ENCODE peak calls at places on chromosomes 6 and 20, in seven cellular contexts. V is heart left ventricle, L is tibial artery, O is cardiac fibroblast, K is GM12865, D is IMR-90, N is foreskin fibroblast. S is an unnamed sample.

GRCh38 chr6:56556751-56557540 is 85.7 kb downstream of the DST start:
- DNase-seq in V (no peak), L (no peak), O (no peak), K (no peak), D (no peak), N (no peak), S (no peak)

GRCh38 chr20:645318-646106 is 7.5 kb downstream of the SRXN1 start:
- DNase-seq in V (peak), L (peak), O (peak), K (peak), D (peak), N (peak), S (peak)

GRCh38 chr6:138692978-138693909 is 80.3 kb upstream of the CCDC28A start:
- DNase-seq in V (peak), L (peak), O (peak), K (peak), D (peak), N (peak), S (peak)

GRCh38 chr6:45784250-45784649 is 231.4 kb downstream of the CLIC5 start:
- DNase-seq in V (no peak), L (no peak), O (no peak), K (no peak), D (no peak), N (no peak), S (no peak)

GRCh38 chr20:48102076-48102787 is 317.0 kb upstream of the SULF2 start:
- DNase-seq in V (no peak), L (no peak), O (no peak), K (no peak), D (no peak), N (no peak), S (no peak)

GRCh38 chr6:157962601-157963084 is 19.0 kb upstream of the SYNJ2 start:
- DNase-seq in V (no peak), L (no peak), O (peak), K (no peak), D (peak), N (peak), S (no peak)

GRCh38 chr6:41645007-41645618 is 6.8 kb downstream of the MDFI start:
- DNase-seq in V (no peak), L (peak), O (no peak), K (no peak), D (no peak), N (no peak), S (no peak)

GRCh38 chr20:38260378-38261053 is at the start of gene KIAA1755:
- DNase-seq in V (peak), L (peak), O (no peak), K (no peak), D (no peak), N (peak), S (no peak)

GRCh38 chr6:53728570-53729194 is 63.1 kb upstream of the KLHL31 start:
- DNase-seq in V (peak), L (no peak), O (peak), K (peak), D (peak), N (peak), S (peak)

GRCh38 chr6:110537208-110538123 is 61.1 kb upstream of the SLC22A16 start:
- DNase-seq in V (no peak), L (no peak), O (peak), K (no peak), D (peak), N (peak), S (peak)

GRCh38 chr6:40328376-40328987 is 258.7 kb downstream of the LRFN2 start:
- DNase-seq in V (no peak), L (no peak), O (no peak), K (peak), D (no peak), N (no peak), S (peak)

GRCh38 chr6:33720998-33721397 is 9.5 kb upstream of the UQCC2 start:
- DNase-seq in V (no peak), L (no peak), O (no peak), K (peak), D (no peak), N (no peak), S (no peak)

GRCh38 chr20:3242167-3242692 is 3.2 kb upstream of the SLC4A11 start:
- DNase-seq in V (no peak), L (no peak), O (no peak), K (no peak), D (no peak), N (no peak), S (no peak)

GRCh38 chr20:2750343-2751251 is 49.8 kb downstream of the CPXM1 start:
- DNase-seq in V (peak), L (no peak), O (peak), K (no peak), D (peak), N (peak), S (no peak)

GRCh38 chr20:63695419-63696310 is 787 bp upstream of the TNFRSF6B start:
- DNase-seq in V (peak), L (peak), O (no peak), K (no peak), D (no peak), N (no peak), S (no peak)

GRCh38 chr6:101668496-101668895 is 275.0 kb downstream of the GRIK2 start:
- DNase-seq in V (no peak), L (no peak), O (peak), K (no peak), D (no peak), N (no peak), S (no peak)

GRCh38 chr6:56570434-56571359 is 72.0 kb downstream of the DST start:
- DNase-seq in V (no peak), L (no peak), O (peak), K (peak), D (peak), N (peak), S (no peak)

GRCh38 chr20:38229376-38230252 is 30.9 kb downstream of the KIAA1755 start:
- DNase-seq in V (no peak), L (no peak), O (peak), K (peak), D (no peak), N (peak), S (peak)

GRCh38 chr6:139369068-139369467 is 5.4 kb downstream of the CITED2 start:
- DNase-seq in V (no peak), L (no peak), O (peak), K (no peak), D (no peak), N (no peak), S (no peak)

GRCh38 chr6:3410385-3411360 is 46.2 kb downstream of the SLC22A23 start:
- DNase-seq in V (peak), L (no peak), O (peak), K (peak), D (peak), N (peak), S (peak)

GRCh38 chr6:95431637-95432228 is 145.6 kb upstream of the MANEA start:
- DNase-seq in V (no peak), L (no peak), O (peak), K (peak), D (peak), N (peak), S (peak)
- TF ChIP-seq CTCF in V (peak), L (peak), O (peak), K (peak), D (peak), N (peak), S (peak)

DNA sequence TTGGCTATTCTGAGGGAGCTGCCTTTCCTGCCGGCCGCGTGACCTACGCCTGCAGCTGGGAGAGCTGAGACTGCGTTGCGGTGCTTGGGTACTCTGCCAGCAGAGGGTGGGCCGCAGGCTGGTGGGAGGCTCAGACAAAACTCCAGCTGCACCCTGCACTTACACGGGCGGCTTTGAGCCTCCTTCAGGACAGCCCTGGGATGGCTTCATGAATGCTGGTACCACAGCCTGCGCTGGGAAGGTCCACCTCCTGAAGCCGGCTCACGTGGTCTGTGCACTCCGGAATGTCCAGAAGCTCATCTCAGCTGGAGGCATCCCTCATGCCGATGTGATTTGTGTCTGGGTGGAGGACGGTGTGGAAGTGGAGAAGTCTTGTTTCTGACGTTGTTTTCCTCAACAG is 223.6 kb downstream of the DLL1 start:
- DNase-seq in V (no peak), L (no peak), O (no peak), K (no peak), D (no peak), N (no peak), S (no peak)
- TF ChIP-seq CTCF in V (no peak), L (no peak), O (no peak), K (no peak), D (no peak), N (no peak), S (no peak)

GRCh38 chr6:28841290-28841689 is 82.5 kb downstream of the TRIM27 start:
- DNase-seq in V (no peak), L (no peak), O (no peak), K (peak), D (no peak), N (no peak), S (no peak)
- TF ChIP-seq CTCF in V (no peak), L (no peak), O (no peak), K (no peak), D (no peak), N (no peak), S (peak)

GRCh38 chr20:13263451-13263850 is 42.4 kb downstream of the ISM1 start:
- DNase-seq in V (no peak), L (no peak), O (no peak), K (no peak), D (no peak), N (no peak), S (no peak)

GRCh38 chr20:13260620-13261279 is 39.7 kb downstream of the ISM1 start:
- DNase-seq in V (no peak), L (no peak), O (no peak), K (no peak), D (no peak), N (peak), S (no peak)

GRCh38 chr20:13262701-13263335 is 41.7 kb downstream of the ISM1 start:
- DNase-seq in V (no peak), L (no peak), O (no peak), K (no peak), D (no peak), N (peak), S (no peak)

GRCh38 chr20:13261460-13262301 is 40.6 kb downstream of the ISM1 start:
- DNase-seq in V (peak), L (no peak), O (peak), K (peak), D (peak), N (peak), S (peak)

DNA sequence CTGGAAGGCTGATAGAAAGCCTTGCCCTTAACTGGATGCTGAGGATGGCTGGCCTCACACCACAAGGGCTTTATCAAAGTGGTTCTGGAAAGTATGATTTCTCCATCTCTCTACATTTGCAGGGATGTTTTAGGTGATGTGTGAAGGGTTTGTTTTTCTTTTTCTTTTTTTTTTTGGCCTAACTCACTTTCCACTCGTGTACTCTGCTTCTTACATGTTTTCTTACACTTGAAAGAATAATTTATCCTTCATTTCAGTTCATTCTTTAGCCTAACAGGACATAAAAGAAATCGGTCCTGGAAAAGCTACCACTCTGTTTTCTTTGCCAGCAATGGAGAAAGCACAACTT is 41.2 kb downstream of the ISM1 start:
- DNase-seq in V (no peak), L (no peak), O (no peak), K (no peak), D (no peak), N (no peak), S (no peak)
- TF ChIP-seq CTCF in V (no peak), L (no peak), O (no peak), K (no peak), D (no peak), N (no peak), S (no peak)

DNA sequence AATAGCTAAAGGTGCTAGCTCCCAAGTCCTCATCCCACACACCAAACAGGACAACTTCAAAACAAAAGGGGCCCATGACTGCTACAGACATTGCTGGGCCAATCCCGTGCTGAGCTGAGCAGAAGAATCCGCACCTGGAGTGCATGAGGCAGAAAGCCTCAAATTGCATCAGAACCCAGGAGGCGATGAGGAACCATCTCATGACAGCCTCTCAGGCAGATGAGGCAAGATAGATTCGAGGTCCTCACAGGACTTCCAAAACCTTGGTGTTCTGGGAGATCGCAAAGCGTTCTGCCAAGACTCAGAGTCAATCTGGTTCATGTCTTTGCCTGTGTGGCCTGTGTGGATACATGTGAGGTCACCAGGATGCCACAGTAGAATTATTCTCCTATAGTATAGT is 32.8 kb upstream of the SSTR4 start:
- DNase-seq in V (no peak), L (no peak), O (no peak), K (no peak), D (no peak), N (no peak), S (no peak)
- TF ChIP-seq CTCF in V (no peak), L (no peak), O (no peak), K (no peak), D (no peak), N (no peak), S (no peak)

DNA sequence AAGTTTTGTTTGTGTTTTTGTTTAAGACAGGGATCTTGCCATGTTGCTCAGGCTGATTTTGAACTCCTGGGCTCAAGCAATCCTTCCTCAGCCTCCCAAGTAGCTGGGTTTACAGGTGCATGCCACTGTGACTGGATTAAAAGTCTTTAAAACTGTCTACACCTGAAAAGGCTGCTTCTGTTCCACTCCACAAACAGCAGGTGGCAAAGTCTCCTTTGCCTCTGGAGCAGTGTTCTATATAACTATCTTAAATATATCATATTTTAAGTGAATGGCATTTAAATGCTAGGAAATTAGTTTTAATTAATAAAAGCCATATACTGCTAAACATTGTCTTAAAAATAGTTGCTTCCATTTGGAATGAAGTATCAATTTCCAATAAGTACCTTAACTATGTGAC is 89.2 kb upstream of the BCLAF1 start:
- DNase-seq in V (no peak), L (no peak), O (no peak), K (no peak), D (peak), N (peak), S (no peak)
- TF ChIP-seq CTCF in V (no peak), L (no peak), O (peak), K (no peak), D (peak), N (peak), S (no peak)